ENCODE peak calls at places on chromosome 12, in six cellular contexts. One of them, this sample, is unnamed.

GRCh38 chr12:91690521-91690920 is 455.1 kb downstream of the BTG1 start:
- DNase-seq in Peyer's patch: no peak
- DNase-seq in activated CD8-positive, alpha-beta T cell treated with anti-CD3 and anti-CD28 coated beads for 36 hours: no peak
- DNase-seq in cardiac fibroblast: no peak
- DNase-seq in suprapubic skin: no peak
- DNase-seq in HCT116: no peak
- DNase-seq in this sample: no peak

GRCh38 chr12:65327207-65328076 is 49.0 kb downstream of the MSRB3 start:
- DNase-seq in Peyer's patch: no peak
- DNase-seq in activated CD8-positive, alpha-beta T cell treated with anti-CD3 and anti-CD28 coated beads for 36 hours: no peak
- DNase-seq in cardiac fibroblast: peak
- DNase-seq in suprapubic skin: no peak
- DNase-seq in HCT116: no peak
- DNase-seq in this sample: no peak

GRCh38 chr12:81811066-81811777 is 52.1 kb upstream of the PPFIA2 start:
- DNase-seq in Peyer's patch: no peak
- DNase-seq in activated CD8-positive, alpha-beta T cell treated with anti-CD3 and anti-CD28 coated beads for 36 hours: no peak
- DNase-seq in cardiac fibroblast: peak
- DNase-seq in suprapubic skin: no peak
- DNase-seq in HCT116: no peak
- DNase-seq in this sample: no peak

GRCh38 chr12:11702959-11703358 is 53.5 kb downstream of the ETV6 start:
- DNase-seq in Peyer's patch: no peak
- DNase-seq in activated CD8-positive, alpha-beta T cell treated with anti-CD3 and anti-CD28 coated beads for 36 hours: peak
- DNase-seq in cardiac fibroblast: no peak
- DNase-seq in suprapubic skin: no peak
- DNase-seq in HCT116: no peak
- DNase-seq in this sample: peak

GRCh38 chr12:2796187-2796663 is 1.5 kb downstream of the FKBP4 start:
- DNase-seq in Peyer's patch: no peak
- DNase-seq in activated CD8-positive, alpha-beta T cell treated with anti-CD3 and anti-CD28 coated beads for 36 hours: no peak
- DNase-seq in cardiac fibroblast: no peak
- DNase-seq in suprapubic skin: no peak
- DNase-seq in HCT116: no peak
- DNase-seq in this sample: no peak

GRCh38 chr12:77855548-77855947 is 24.9 kb downstream of the NAV3 start:
- DNase-seq in Peyer's patch: no peak
- DNase-seq in activated CD8-positive, alpha-beta T cell treated with anti-CD3 and anti-CD28 coated beads for 36 hours: no peak
- DNase-seq in cardiac fibroblast: no peak
- DNase-seq in suprapubic skin: no peak
- DNase-seq in HCT116: no peak
- DNase-seq in this sample: no peak

GRCh38 chr12:89183985-89184435 is 168.3 kb downstream of the DUSP6 start:
- DNase-seq in Peyer's patch: no peak
- DNase-seq in activated CD8-positive, alpha-beta T cell treated with anti-CD3 and anti-CD28 coated beads for 36 hours: no peak
- DNase-seq in cardiac fibroblast: peak
- DNase-seq in suprapubic skin: peak
- DNase-seq in HCT116: no peak
- DNase-seq in this sample: no peak

GRCh38 chr12:45051490-45052105 is 699 bp upstream of the DBX2 start:
- DNase-seq in Peyer's patch: no peak
- DNase-seq in activated CD8-positive, alpha-beta T cell treated with anti-CD3 and anti-CD28 coated beads for 36 hours: no peak
- DNase-seq in cardiac fibroblast: peak
- DNase-seq in suprapubic skin: no peak
- DNase-seq in HCT116: no peak
- DNase-seq in this sample: no peak

GRCh38 chr12:91778938-91779400 is 366.7 kb downstream of the BTG1 start:
- DNase-seq in Peyer's patch: peak
- DNase-seq in activated CD8-positive, alpha-beta T cell treated with anti-CD3 and anti-CD28 coated beads for 36 hours: peak
- DNase-seq in cardiac fibroblast: peak
- DNase-seq in suprapubic skin: no peak
- DNase-seq in HCT116: peak
- DNase-seq in this sample: peak

GRCh38 chr12:105980048-105980447 is 158.7 kb downstream of the NUAK1 start:
- DNase-seq in Peyer's patch: no peak
- DNase-seq in activated CD8-positive, alpha-beta T cell treated with anti-CD3 and anti-CD28 coated beads for 36 hours: no peak
- DNase-seq in cardiac fibroblast: no peak
- DNase-seq in suprapubic skin: no peak
- DNase-seq in HCT116: no peak
- DNase-seq in this sample: no peak

GRCh38 chr12:56296207-56296785 is 3.8 kb downstream of the CS start:
- DNase-seq in Peyer's patch: no peak
- DNase-seq in activated CD8-positive, alpha-beta T cell treated with anti-CD3 and anti-CD28 coated beads for 36 hours: no peak
- DNase-seq in cardiac fibroblast: no peak
- DNase-seq in suprapubic skin: no peak
- DNase-seq in HCT116: no peak
- DNase-seq in this sample: no peak

GRCh38 chr12:120722784-120723183 is 2.8 kb upstream of the ACADS start:
- DNase-seq in Peyer's patch: no peak
- DNase-seq in activated CD8-positive, alpha-beta T cell treated with anti-CD3 and anti-CD28 coated beads for 36 hours: no peak
- DNase-seq in cardiac fibroblast: no peak
- DNase-seq in suprapubic skin: no peak
- DNase-seq in HCT116: no peak
- DNase-seq in this sample: no peak

GRCh38 chr12:105769486-105769885 is 369.3 kb downstream of the NUAK1 start:
- DNase-seq in Peyer's patch: no peak
- DNase-seq in activated CD8-positive, alpha-beta T cell treated with anti-CD3 and anti-CD28 coated beads for 36 hours: no peak
- DNase-seq in cardiac fibroblast: no peak
- DNase-seq in suprapubic skin: no peak
- DNase-seq in HCT116: no peak
- DNase-seq in this sample: no peak

GRCh38 chr12:130563322-130563721 is 152.8 kb downstream of the RIMBP2 start:
- DNase-seq in Peyer's patch: no peak
- DNase-seq in activated CD8-positive, alpha-beta T cell treated with anti-CD3 and anti-CD28 coated beads for 36 hours: no peak
- DNase-seq in cardiac fibroblast: no peak
- DNase-seq in suprapubic skin: no peak
- DNase-seq in HCT116: no peak
- DNase-seq in this sample: no peak

GRCh38 chr12:13196302-13196921 is at the start of gene EMP1:
- DNase-seq in Peyer's patch: peak
- DNase-seq in activated CD8-positive, alpha-beta T cell treated with anti-CD3 and anti-CD28 coated beads for 36 hours: peak
- DNase-seq in cardiac fibroblast: peak
- DNase-seq in suprapubic skin: peak
- DNase-seq in HCT116: peak
- DNase-seq in this sample: peak

GRCh38 chr12:92745874-92746553 is 43.2 kb downstream of the PLEKHG7 start:
- DNase-seq in Peyer's patch: no peak
- DNase-seq in activated CD8-positive, alpha-beta T cell treated with anti-CD3 and anti-CD28 coated beads for 36 hours: no peak
- DNase-seq in cardiac fibroblast: peak
- DNase-seq in suprapubic skin: peak
- DNase-seq in HCT116: peak
- DNase-seq in this sample: no peak

DNA sequence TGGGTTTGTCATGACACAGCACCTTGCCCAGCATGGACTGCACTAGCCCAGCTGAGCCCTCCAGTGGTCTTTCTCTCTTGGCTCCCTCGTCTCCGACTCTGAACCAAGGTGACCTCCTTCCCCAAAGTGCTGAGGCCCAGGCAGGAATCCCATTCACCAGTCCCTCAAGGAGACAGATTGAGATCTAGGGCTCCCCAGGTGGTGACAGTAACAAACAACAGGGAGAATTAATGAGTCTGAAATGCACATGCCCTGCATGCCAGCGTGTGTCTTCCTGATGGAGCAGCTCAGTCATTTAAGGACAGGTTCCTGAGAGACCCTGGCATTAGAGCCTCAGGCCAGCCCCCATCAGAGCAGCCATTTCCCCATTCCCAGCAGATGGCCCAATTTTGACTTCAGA is 51.4 kb upstream of the OAS1 start:
- DNase-seq in Peyer's patch: no peak
- DNase-seq in activated CD8-positive, alpha-beta T cell treated with anti-CD3 and anti-CD28 coated beads for 36 hours: no peak
- DNase-seq in cardiac fibroblast: no peak
- DNase-seq in suprapubic skin: no peak
- DNase-seq in HCT116: peak
- DNase-seq in this sample: no peak
- TF ChIP-seq CTCF in Peyer's patch: peak
- TF ChIP-seq CTCF in activated CD8-positive, alpha-beta T cell treated with anti-CD3 and anti-CD28 coated beads for 36 hours: no peak
- TF ChIP-seq CTCF in cardiac fibroblast: peak
- TF ChIP-seq CTCF in suprapubic skin: no peak
- TF ChIP-seq CTCF in HCT116: peak
- TF ChIP-seq CTCF in this sample: no peak

GRCh38 chr12:122128481-122128880 is 45.5 kb downstream of the IL31 start:
- DNase-seq in Peyer's patch: no peak
- DNase-seq in activated CD8-positive, alpha-beta T cell treated with anti-CD3 and anti-CD28 coated beads for 36 hours: no peak
- DNase-seq in cardiac fibroblast: no peak
- DNase-seq in suprapubic skin: no peak
- DNase-seq in HCT116: no peak
- DNase-seq in this sample: no peak

GRCh38 chr12:122125452-122126341 is 47.1 kb downstream of the MLXIP start:
- DNase-seq in Peyer's patch: no peak
- DNase-seq in activated CD8-positive, alpha-beta T cell treated with anti-CD3 and anti-CD28 coated beads for 36 hours: no peak
- DNase-seq in cardiac fibroblast: no peak
- DNase-seq in suprapubic skin: no peak
- DNase-seq in HCT116: no peak
- DNase-seq in this sample: no peak

GRCh38 chr12:122126342-122126635 is 47.7 kb downstream of the IL31 start:
- DNase-seq in Peyer's patch: no peak
- DNase-seq in activated CD8-positive, alpha-beta T cell treated with anti-CD3 and anti-CD28 coated beads for 36 hours: no peak
- DNase-seq in cardiac fibroblast: no peak
- DNase-seq in suprapubic skin: no peak
- DNase-seq in HCT116: no peak
- DNase-seq in this sample: no peak

GRCh38 chr12:122127839-122128238 is 46.2 kb downstream of the IL31 start:
- DNase-seq in Peyer's patch: no peak
- DNase-seq in activated CD8-positive, alpha-beta T cell treated with anti-CD3 and anti-CD28 coated beads for 36 hours: no peak
- DNase-seq in cardiac fibroblast: no peak
- DNase-seq in suprapubic skin: no peak
- DNase-seq in HCT116: no peak
- DNase-seq in this sample: no peak

DNA sequence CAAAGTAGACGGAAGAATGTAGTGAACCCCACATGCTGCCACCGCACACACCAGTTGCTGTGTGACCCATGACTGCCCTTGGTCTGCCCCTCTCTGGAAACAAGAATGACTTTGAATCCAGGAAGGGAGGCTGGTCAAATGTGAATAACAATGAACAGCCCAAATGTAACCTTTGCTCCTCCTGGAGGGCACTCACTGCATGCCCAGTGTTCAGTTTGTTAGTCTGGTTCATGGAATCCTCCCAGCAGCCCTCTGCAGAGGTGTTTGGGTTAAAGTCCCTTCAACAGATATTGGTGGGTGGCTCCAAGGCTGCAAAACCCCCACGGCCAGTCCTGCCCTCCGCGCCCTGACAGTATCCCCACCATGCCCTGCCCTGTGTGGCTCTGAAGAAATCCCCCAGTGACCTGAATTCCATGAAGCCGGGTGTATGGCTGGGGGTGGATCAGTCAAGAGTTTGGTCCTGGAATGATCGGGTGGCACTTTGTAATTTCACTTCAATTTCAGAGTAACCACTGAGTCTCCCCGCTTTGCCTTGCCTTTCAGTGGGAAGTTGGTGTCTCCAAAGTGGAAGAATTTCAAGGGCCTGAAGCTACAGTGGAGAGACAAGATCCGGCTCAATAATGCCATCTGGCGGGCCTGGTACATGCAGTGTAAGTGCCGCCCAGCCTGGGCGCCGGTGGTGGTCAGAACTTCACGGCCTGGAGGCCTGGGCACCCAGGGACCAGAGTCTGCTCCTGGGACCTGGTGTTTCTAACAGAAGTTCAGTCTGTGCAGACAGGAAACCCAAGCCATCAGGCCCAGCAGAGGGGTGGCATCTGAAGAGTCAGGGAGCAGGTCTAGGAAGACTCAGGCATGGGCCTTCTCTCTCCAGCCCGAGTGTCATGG is 47.1 kb downstream of the IL31 start:
- DNase-seq in Peyer's patch: no peak
- DNase-seq in activated CD8-positive, alpha-beta T cell treated with anti-CD3 and anti-CD28 coated beads for 36 hours: no peak
- DNase-seq in cardiac fibroblast: no peak
- DNase-seq in suprapubic skin: no peak
- DNase-seq in HCT116: no peak
- DNase-seq in this sample: no peak
- TF ChIP-seq CTCF in Peyer's patch: peak
- TF ChIP-seq CTCF in activated CD8-positive, alpha-beta T cell treated with anti-CD3 and anti-CD28 coated beads for 36 hours: no peak
- TF ChIP-seq CTCF in cardiac fibroblast: no peak
- TF ChIP-seq CTCF in suprapubic skin: no peak
- TF ChIP-seq CTCF in HCT116: no peak
- TF ChIP-seq CTCF in this sample: no peak

GRCh38 chr12:15592934-15593333 is 196.3 kb downstream of the EPS8 start:
- DNase-seq in Peyer's patch: no peak
- DNase-seq in activated CD8-positive, alpha-beta T cell treated with anti-CD3 and anti-CD28 coated beads for 36 hours: no peak
- DNase-seq in cardiac fibroblast: no peak
- DNase-seq in suprapubic skin: no peak
- DNase-seq in HCT116: no peak
- DNase-seq in this sample: no peak

GRCh38 chr12:15591811-15592210 is 197.4 kb downstream of the EPS8 start:
- DNase-seq in Peyer's patch: no peak
- DNase-seq in activated CD8-positive, alpha-beta T cell treated with anti-CD3 and anti-CD28 coated beads for 36 hours: no peak
- DNase-seq in cardiac fibroblast: no peak
- DNase-seq in suprapubic skin: no peak
- DNase-seq in HCT116: no peak
- DNase-seq in this sample: no peak

GRCh38 chr12:15589328-15590032 is 199.7 kb downstream of the EPS8 start:
- DNase-seq in Peyer's patch: no peak
- DNase-seq in activated CD8-positive, alpha-beta T cell treated with anti-CD3 and anti-CD28 coated beads for 36 hours: no peak
- DNase-seq in cardiac fibroblast: no peak
- DNase-seq in suprapubic skin: no peak
- DNase-seq in HCT116: no peak
- DNase-seq in this sample: no peak

GRCh38 chr12:15584366-15585041 is 204.7 kb downstream of the EPS8 start:
- DNase-seq in Peyer's patch: no peak
- DNase-seq in activated CD8-positive, alpha-beta T cell treated with anti-CD3 and anti-CD28 coated beads for 36 hours: peak
- DNase-seq in cardiac fibroblast: peak
- DNase-seq in suprapubic skin: no peak
- DNase-seq in HCT116: peak
- DNase-seq in this sample: peak

GRCh38 chr12:15590180-15590826 is 198.9 kb downstream of the EPS8 start:
- DNase-seq in Peyer's patch: peak
- DNase-seq in activated CD8-positive, alpha-beta T cell treated with anti-CD3 and anti-CD28 coated beads for 36 hours: peak
- DNase-seq in cardiac fibroblast: peak
- DNase-seq in suprapubic skin: peak
- DNase-seq in HCT116: peak
- DNase-seq in this sample: peak
- TF ChIP-seq CTCF in Peyer's patch: peak
- TF ChIP-seq CTCF in activated CD8-positive, alpha-beta T cell treated with anti-CD3 and anti-CD28 coated beads for 36 hours: peak
- TF ChIP-seq CTCF in cardiac fibroblast: peak
- TF ChIP-seq CTCF in suprapubic skin: peak
- TF ChIP-seq CTCF in HCT116: peak
- TF ChIP-seq CTCF in this sample: peak

GRCh38 chr12:66684222-66684621 is 5.3 kb upstream of the GRIP1 start:
- DNase-seq in Peyer's patch: no peak
- DNase-seq in activated CD8-positive, alpha-beta T cell treated with anti-CD3 and anti-CD28 coated beads for 36 hours: no peak
- DNase-seq in cardiac fibroblast: no peak
- DNase-seq in suprapubic skin: no peak
- DNase-seq in HCT116: no peak
- DNase-seq in this sample: no peak

GRCh38 chr12:66693901-66694513 is 15.1 kb upstream of the GRIP1 start:
- DNase-seq in Peyer's patch: no peak
- DNase-seq in activated CD8-positive, alpha-beta T cell treated with anti-CD3 and anti-CD28 coated beads for 36 hours: peak
- DNase-seq in cardiac fibroblast: peak
- DNase-seq in suprapubic skin: no peak
- DNase-seq in HCT116: peak
- DNase-seq in this sample: peak

GRCh38 chr12:66692170-66692569 is 13.3 kb upstream of the GRIP1 start:
- DNase-seq in Peyer's patch: no peak
- DNase-seq in activated CD8-positive, alpha-beta T cell treated with anti-CD3 and anti-CD28 coated beads for 36 hours: no peak
- DNase-seq in cardiac fibroblast: no peak
- DNase-seq in suprapubic skin: no peak
- DNase-seq in HCT116: no peak
- DNase-seq in this sample: no peak

GRCh38 chr12:66692986-66693385 is 14.1 kb upstream of the GRIP1 start:
- DNase-seq in Peyer's patch: no peak
- DNase-seq in activated CD8-positive, alpha-beta T cell treated with anti-CD3 and anti-CD28 coated beads for 36 hours: no peak
- DNase-seq in cardiac fibroblast: no peak
- DNase-seq in suprapubic skin: no peak
- DNase-seq in HCT116: no peak
- DNase-seq in this sample: no peak

GRCh38 chr12:66688836-66689439 is 10.1 kb upstream of the GRIP1 start:
- DNase-seq in Peyer's patch: no peak
- DNase-seq in activated CD8-positive, alpha-beta T cell treated with anti-CD3 and anti-CD28 coated beads for 36 hours: peak
- DNase-seq in cardiac fibroblast: peak
- DNase-seq in suprapubic skin: no peak
- DNase-seq in HCT116: peak
- DNase-seq in this sample: peak
- TF ChIP-seq CTCF in Peyer's patch: peak
- TF ChIP-seq CTCF in activated CD8-positive, alpha-beta T cell treated with anti-CD3 and anti-CD28 coated beads for 36 hours: peak
- TF ChIP-seq CTCF in cardiac fibroblast: peak
- TF ChIP-seq CTCF in suprapubic skin: no peak
- TF ChIP-seq CTCF in HCT116: peak
- TF ChIP-seq CTCF in this sample: peak